ENCODE peak calls at places on chromosomes 4 and X, in nine cellular contexts. R, Z, V, C, E, J, L, Q and B are unnamed samples.

GRCh38 chrX:5474282-5474681 is 754.4 kb downstream of the NLGN4X start:
- DNase-seq in J (no peak), V (no peak), L (no peak), Z (no peak), C (no peak), R (no peak), Q (no peak), E (no peak), B (no peak)

GRCh38 chr4:6885953-6886557 is 23.6 kb upstream of the TBC1D14 start:
- DNase-seq in E (peak; percentile 64), Z (no peak), L (peak; percentile 61), V (peak; percentile 79), Q (peak; percentile 57), J (peak; percentile 73), C (peak; percentile 91), R (no peak), B (peak; percentile 72)

GRCh38 chr4:98939892-98940298 is 11.0 kb upstream of the EIF4E start:
- DNase-seq in L (peak; percentile 79), R (peak; percentile 75), C (no peak), J (peak; percentile 88), V (no peak), Q (peak; percentile 31), Z (no peak), E (peak; percentile 79), B (no peak)

GRCh38 chr4:85703098-85703497 is 228.1 kb downstream of the ARHGAP24 start:
- DNase-seq in R (no peak), V (no peak), C (no peak), L (no peak), E (no peak), J (no peak), Q (no peak), Z (no peak), B (no peak)

GRCh38 chrX:79167437-79167836 is 22.9 kb downstream of the GPR174 start:
- DNase-seq in V (no peak), Q (no peak), J (no peak), Z (no peak), L (no peak), C (no peak), E (no peak), R (no peak), B (no peak)

GRCh38 chr4:81039351-81040174 is 9.1 kb downstream of the BMP3 start:
- DNase-seq in L (no peak), Q (peak; percentile 28), R (no peak), J (peak; percentile 11), Z (no peak), V (no peak), E (no peak), C (no peak), B (no peak)

GRCh38 chr4:109962401-109962800 is 49.7 kb downstream of the EGF start:
- DNase-seq in Q (no peak), V (no peak), L (no peak), E (no peak), J (no peak), R (no peak), C (no peak), Z (no peak), B (no peak)

GRCh38 chr4:103076777-103077347 is 301 bp upstream of the SLC9B2 start:
- DNase-seq in C (no peak), J (no peak), L (no peak), Z (no peak), V (no peak), R (peak; percentile 3), E (no peak), Q (peak; percentile 30), B (no peak)

GRCh38 chrX:17032351-17032750 is 85.9 kb downstream of the REPS2 start:
- DNase-seq in V (no peak), J (peak; percentile 87), E (peak; percentile 58), L (peak; percentile 91), Q (no peak), Z (no peak), C (no peak), R (no peak), B (no peak)

GRCh38 chr4:108141213-108142045 is 27.3 kb downstream of the LEF1 start:
- DNase-seq in C (no peak), R (no peak), E (no peak), L (no peak), Q (peak; percentile 47), J (no peak), V (no peak), Z (no peak), B (no peak)

GRCh38 chr4:116066711-116067245 is 953.4 kb upstream of the NDST4 start:
- DNase-seq in Z (no peak), R (no peak), Q (peak; percentile 4), L (no peak), C (no peak), E (no peak), V (no peak), J (no peak), B (no peak)

GRCh38 chr4:8184061-8184460 is 15.0 kb upstream of the SH3TC1 start:
- DNase-seq in C (no peak), L (no peak), V (no peak), R (no peak), Q (no peak), J (no peak), E (no peak), Z (no peak), B (no peak)

GRCh38 chr4:110516106-110516922 is 40.4 kb downstream of the ENPEP start:
- DNase-seq in Q (peak; percentile 79), Z (no peak), C (peak; percentile 89), L (peak; percentile 67), R (peak; percentile 72), V (peak; percentile 73), J (peak; percentile 78), E (peak; percentile 60), B (peak; percentile 34)

GRCh38 chrX:37863728-37864127 is 16.4 kb upstream of the DYNLT3 start:
- DNase-seq in Q (no peak), Z (no peak), E (no peak), C (no peak), L (no peak), R (no peak), J (no peak), V (no peak), B (no peak)

GRCh38 chr4:124640037-124640730 is 72.3 kb downstream of the ANKRD50 start:
- DNase-seq in J (peak; percentile 90), Z (no peak), R (peak; percentile 87), V (no peak), E (peak; percentile 30), C (no peak), L (peak; percentile 85), Q (no peak), B (no peak)

GRCh38 chrX:1322393-1322792 is 14.2 kb upstream of the IL3RA start:
- DNase-seq in J (no peak), E (no peak), L (no peak), R (no peak), Z (no peak), V (no peak), C (no peak), Q (no peak), B (no peak)

GRCh38 chr4:123699823-123700822 is 303.5 kb downstream of the SPRY1 start:
- DNase-seq in V (no peak), E (peak; percentile 95), C (no peak), Z (peak; percentile 90), R (no peak), Q (no peak), L (peak; percentile 92), J (peak; percentile 97), B (no peak)

GRCh38 chrX:40105016-40105790 is 7.4 kb upstream of the BCOR start:
- DNase-seq in R (no peak), E (no peak), L (no peak), Q (peak; percentile 63), J (no peak), Z (no peak), C (no peak), V (peak; percentile 61), B (peak; percentile 75)

GRCh38 chrX:130974323-130974722 is 71.3 kb upstream of the ENOX2 start:
- DNase-seq in E (no peak), L (peak; percentile 66), R (no peak), Z (peak; percentile 3), J (peak; percentile 5), V (no peak), Q (no peak), C (no peak), B (no peak)

GRCh38 chr4:75919914-75920313 is 17.7 kb upstream of the PPEF2 start:
- DNase-seq in L (peak; percentile 29), C (no peak), Q (no peak), E (peak; percentile 73), J (peak; percentile 66), Z (no peak), V (peak; percentile 58), R (no peak), B (no peak)

GRCh38 chr4:4838602-4839470 is 20.6 kb upstream of the MSX1 start:
- DNase-seq in E (no peak), Q (no peak), C (peak; percentile 81), V (no peak), L (peak; percentile 39), Z (no peak), R (no peak), J (no peak), B (no peak)
- H3K4me3 ChIP-seq in E (no peak overlapping the region), Q (no peak overlapping the region), C (no peak overlapping the region), V (no peak overlapping the region), L (no peak overlapping the region), Z (no peak overlapping the region), R (no peak overlapping the region), J (no peak overlapping the region), B (no peak overlapping the region)

DNA sequence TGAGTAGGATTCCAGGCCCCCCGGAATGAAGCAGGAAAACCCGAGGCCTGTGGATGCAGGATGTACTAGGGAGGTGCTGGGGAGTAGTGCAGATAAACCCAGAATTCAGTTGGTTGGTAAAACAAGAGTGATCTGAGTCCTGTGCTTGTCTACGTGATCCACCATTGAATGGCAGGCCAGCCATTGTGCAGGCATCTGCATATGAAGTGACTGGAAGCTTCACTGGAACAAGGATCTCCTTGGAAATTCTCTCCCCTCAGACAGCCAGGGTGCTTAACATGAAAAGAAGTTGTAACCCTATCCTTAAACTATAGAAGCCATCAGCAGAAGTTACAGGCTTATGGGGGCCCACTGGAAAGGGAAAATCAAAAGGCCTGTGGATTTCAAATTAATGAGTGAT is 656 bp upstream of the GSPT2 start:
- DNase-seq in C (no peak), Q (no peak), J (no peak), L (no peak), E (no peak), R (no peak), V (no peak), Z (no peak), B (no peak)
- H3K4me3 ChIP-seq in C (no peak overlapping the region), Q (peak overlapping the region; percentile 84), J (peak overlapping the region; percentile 77), L (no peak overlapping the region), E (no peak overlapping the region), R (no peak overlapping the region), V (no peak overlapping the region), Z (peak overlapping the region; percentile 68), B (peak overlapping the region; percentile 70)

GRCh38 chrX:107826286-107827136 is 845 bp downstream of the MID2 start:
- DNase-seq in E (peak; percentile 81), L (peak; percentile 33), Q (peak; percentile 9), R (no peak), V (peak; percentile 42), Z (no peak), C (no peak), J (peak; percentile 48), B (peak; percentile 64)
- H3K4me3 ChIP-seq in E (peak overlapping the region; percentile 57), L (peak overlapping the region; percentile 47), Q (peak overlapping the region; percentile 25), R (peak overlapping the region; percentile 41), V (peak overlapping the region; percentile 44), Z (peak overlapping the region; percentile 54), C (peak overlapping the region; percentile 40), J (peak overlapping the region; percentile 52), B (peak overlapping the region; percentile 73)

DNA sequence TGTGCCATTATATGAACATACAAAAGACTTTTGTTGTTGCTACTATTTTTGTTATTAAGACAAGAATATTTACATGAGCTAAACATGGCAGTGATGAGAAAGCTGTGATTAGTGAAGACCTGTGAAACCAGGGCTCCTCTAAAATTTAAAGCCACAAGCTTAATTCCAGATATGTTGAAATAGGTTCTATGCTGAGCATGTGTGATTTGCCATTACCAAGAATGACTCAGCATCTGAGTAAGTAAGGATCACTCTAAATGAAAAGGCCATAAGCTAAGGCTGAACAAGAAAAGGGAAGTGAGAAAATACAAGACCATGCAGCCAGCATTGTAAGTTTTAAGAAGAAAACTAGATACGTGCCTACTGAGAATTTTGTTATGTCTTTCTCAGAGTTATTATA is 75.9 kb upstream of the CAMK2D start:
- DNase-seq in C (no peak), J (peak; percentile 89), R (no peak), V (no peak), Z (peak; percentile 74), E (peak; percentile 90), L (peak; percentile 84), Q (peak; percentile 88), B (no peak)
- H3K4me3 ChIP-seq in C (no peak overlapping the region), J (no peak overlapping the region), R (no peak overlapping the region), V (no peak overlapping the region), Z (no peak overlapping the region), E (no peak overlapping the region), L (no peak overlapping the region), Q (no peak overlapping the region), B (no peak overlapping the region)